ENCODE peak calls at places on chromosomes 13 and 19, in seven cellular contexts. L is tibial nerve, J is mammary epithelial cell, C is cardiac muscle cell, Q is body of pancreas, Y is fibroblast of pulmonary artery, I is lower leg skin. E is an unnamed sample.

GRCh38 chr13:100987993-100988392 is 313.4 kb upstream of the TMTC4 start:
- DNase-seq in L (no peak), J (no peak), C (no peak), Q (no peak), Y (peak), I (no peak), E (no peak)

GRCh38 chr13:51643114-51643881 is 59.0 kb downstream of the WDFY2 start:
- DNase-seq in L (no peak), J (peak), C (peak), Q (no peak), Y (peak), I (no peak), E (no peak)

GRCh38 chr13:24033527-24034302 is 126.8 kb upstream of the SPATA13 start:
- DNase-seq in L (no peak), J (no peak), C (peak), Q (peak), Y (peak), I (no peak), E (no peak)

GRCh38 chr19:18446145-18446810 is 8.3 kb upstream of the ISYNA1 start:
- DNase-seq in L (no peak), J (no peak), C (no peak), Q (no peak), Y (no peak), I (no peak), E (no peak)

GRCh38 chr19:31352782-31353651 is 3.8 kb upstream of the TSHZ3 start:
- DNase-seq in L (no peak), J (no peak), C (no peak), Q (no peak), Y (no peak), I (no peak), E (no peak)

GRCh38 chr19:13079542-13079986 is 23.1 kb downstream of the LYL1 start:
- DNase-seq in L (no peak), J (no peak), C (peak), Q (no peak), Y (peak), I (no peak), E (no peak)

GRCh38 chr19:10142701-10143375 is 23.1 kb upstream of the EIF3G start:
- DNase-seq in L (no peak), J (no peak), C (no peak), Q (no peak), Y (no peak), I (no peak), E (no peak)

GRCh38 chr13:75482070-75482819 is at the start of gene TBC1D4:
- DNase-seq in L (peak), J (peak), C (peak), Q (peak), Y (peak), I (peak), E (peak)

GRCh38 chr19:38693380-38694223 is 46.2 kb downstream of the ACTN4 start:
- DNase-seq in L (no peak), J (peak), C (peak), Q (peak), Y (peak), I (no peak), E (no peak)

GRCh38 chr19:48683349-48683748 is 10.5 kb upstream of the NTN5 start:
- DNase-seq in L (no peak), J (no peak), C (peak), Q (peak), Y (peak), I (no peak), E (no peak)

GRCh38 chr13:63625869-63626268 is 2210.2 kb upstream of the PCDH20 start:
- DNase-seq in L (no peak), J (no peak), C (no peak), Q (no peak), Y (peak), I (no peak), E (no peak)

GRCh38 chr19:42140125-42140754 is 8.0 kb upstream of the POU2F2 start:
- DNase-seq in L (no peak), J (peak), C (peak), Q (peak), Y (peak), I (peak), E (peak)

GRCh38 chr13:98912846-98913245 is 65.0 kb downstream of the DOCK9 start:
- DNase-seq in L (no peak), J (no peak), C (no peak), Q (no peak), Y (no peak), I (no peak), E (no peak)

GRCh38 chr13:113555141-113555540 is 29.4 kb upstream of the TFDP1 start:
- DNase-seq in L (no peak), J (no peak), C (no peak), Q (no peak), Y (no peak), I (peak), E (no peak)

GRCh38 chr19:29815231-29815630 is 3.4 kb downstream of the CCNE1 start:
- DNase-seq in L (no peak), J (no peak), C (no peak), Q (no peak), Y (no peak), I (no peak), E (no peak)

GRCh38 chr13:44816701-44817684 is 172.3 kb downstream of the NUFIP1 start:
- DNase-seq in L (no peak), J (peak), C (peak), Q (no peak), Y (peak), I (no peak), E (no peak)

GRCh38 chr13:97030705-97031452 is 36.6 kb upstream of the OXGR1 start:
- DNase-seq in L (no peak), J (peak), C (peak), Q (no peak), Y (peak), I (no peak), E (no peak)

GRCh38 chr13:51681037-51681678 is 96.9 kb downstream of the WDFY2 start:
- DNase-seq in L (no peak), J (peak), C (peak), Q (no peak), Y (peak), I (no peak), E (no peak)

GRCh38 chr13:26867451-26868067 is 107.0 kb upstream of the GPR12 start:
- DNase-seq in L (no peak), J (peak), C (peak), Q (no peak), Y (peak), I (no peak), E (no peak)

GRCh38 chr13:89746554-89746953 is 1600.9 kb upstream of the MIR17HG start:
- DNase-seq in L (no peak), J (no peak), C (peak), Q (no peak), Y (no peak), I (no peak), E (no peak)

GRCh38 chr19:31253816-31254551 is 95.3 kb downstream of the TSHZ3 start:
- DNase-seq in L (no peak), J (peak), C (peak), Q (no peak), Y (peak), I (no peak), E (no peak)

GRCh38 chr19:29269641-29270040 is 56.7 kb upstream of the UQCRFS1 start:
- DNase-seq in L (no peak), J (no peak), C (no peak), Q (no peak), Y (no peak), I (no peak), E (no peak)

GRCh38 chr13:78589206-78589605 is 14.1 kb downstream of the POU4F1 start:
- DNase-seq in L (no peak), J (peak), C (peak), Q (no peak), Y (peak), I (no peak), E (no peak)

GRCh38 chr19:56566904-56567273 is 379 bp upstream of the ZNF470 start:
- DNase-seq in L (no peak), J (no peak), C (peak), Q (peak), Y (no peak), I (peak), E (peak)

GRCh38 chr13:46324976-46325375 is 62.1 kb downstream of the RUBCNL start:
- DNase-seq in L (no peak), J (peak), C (peak), Q (no peak), Y (peak), I (no peak), E (no peak)

GRCh38 chr19:918481-919156 is 1.5 kb downstream of the KISS1R start:
- DNase-seq in L (no peak), J (no peak), C (no peak), Q (no peak), Y (no peak), I (no peak), E (no peak)

GRCh38 chr19:33054623-33055022 is 10.1 kb downstream of the RHPN2 start:
- DNase-seq in L (no peak), J (peak), C (no peak), Q (peak), Y (no peak), I (peak), E (no peak)

GRCh38 chr19:42121666-42122069 is 10.6 kb downstream of the POU2F2 start:
- DNase-seq in L (no peak), J (peak), C (peak), Q (no peak), Y (peak), I (no peak), E (peak)

GRCh38 chr13:31794452-31794851 is 55.1 kb downstream of the RXFP2 start:
- DNase-seq in L (no peak), J (no peak), C (peak), Q (no peak), Y (peak), I (peak), E (no peak)

GRCh38 chr19:35755550-35756371 is 1.1 kb downstream of the HSPB6 start:
- DNase-seq in L (peak), J (no peak), C (peak), Q (peak), Y (peak), I (peak), E (peak)

GRCh38 chr13:98214707-98215106 is 37.6 kb upstream of the RNF113B start:
- DNase-seq in L (no peak), J (peak), C (no peak), Q (peak), Y (no peak), I (peak), E (no peak)

GRCh38 chr19:7492142-7493055 is 3.6 kb upstream of the PEX11G start:
- DNase-seq in L (no peak), J (peak), C (peak), Q (no peak), Y (peak), I (no peak), E (no peak)

GRCh38 chr13:106513025-106513424 is 22.4 kb downstream of the EFNB2 start:
- DNase-seq in L (no peak), J (peak), C (peak), Q (no peak), Y (peak), I (no peak), E (no peak)

GRCh38 chr13:49517461-49517860 is 21.7 kb downstream of the PHF11 start:
- DNase-seq in L (no peak), J (no peak), C (peak), Q (no peak), Y (no peak), I (no peak), E (no peak)

GRCh38 chr19:24177686-24178085 is 90.7 kb downstream of the ZNF254 start:
- DNase-seq in L (no peak), J (no peak), C (no peak), Q (no peak), Y (no peak), I (no peak), E (no peak)

GRCh38 chr19:30373593-30373992 is 1.4 kb downstream of the ZNF536 start:
- DNase-seq in L (no peak), J (no peak), C (no peak), Q (no peak), Y (no peak), I (no peak), E (no peak)

GRCh38 chr13:42078113-42078769 is 29.8 kb downstream of the DGKH start:
- DNase-seq in L (no peak), J (no peak), C (no peak), Q (no peak), Y (no peak), I (no peak), E (no peak)

GRCh38 chr19:42271045-42271419 is 2.0 kb downstream of the CIC start:
- DNase-seq in L (no peak), J (no peak), C (no peak), Q (peak), Y (no peak), I (no peak), E (no peak)

GRCh38 chr19:47019431-47020041 is at the start of gene NPAS1:
- DNase-seq in L (no peak), J (no peak), C (no peak), Q (no peak), Y (no peak), I (no peak), E (no peak)

GRCh38 chr19:47018923-47019322 is 714 bp upstream of the NPAS1 start:
- DNase-seq in L (no peak), J (no peak), C (no peak), Q (no peak), Y (no peak), I (no peak), E (no peak)

GRCh38 chr19:47021536-47022139 is 2.0 kb downstream of the NPAS1 start:
- DNase-seq in L (no peak), J (no peak), C (no peak), Q (no peak), Y (no peak), I (no peak), E (no peak)

GRCh38 chr19:47020992-47021496 is 1.4 kb downstream of the NPAS1 start:
- DNase-seq in L (no peak), J (no peak), C (peak), Q (no peak), Y (peak), I (no peak), E (no peak)

GRCh38 chr19:47020132-47020805 is 632 bp downstream of the NPAS1 start:
- DNase-seq in L (no peak), J (no peak), C (no peak), Q (no peak), Y (no peak), I (no peak), E (no peak)
- H3K4me3 ChIP-seq in L (peak), J (no peak), C (peak), Q (no peak), Y (peak), I (no peak), E (peak)

DNA sequence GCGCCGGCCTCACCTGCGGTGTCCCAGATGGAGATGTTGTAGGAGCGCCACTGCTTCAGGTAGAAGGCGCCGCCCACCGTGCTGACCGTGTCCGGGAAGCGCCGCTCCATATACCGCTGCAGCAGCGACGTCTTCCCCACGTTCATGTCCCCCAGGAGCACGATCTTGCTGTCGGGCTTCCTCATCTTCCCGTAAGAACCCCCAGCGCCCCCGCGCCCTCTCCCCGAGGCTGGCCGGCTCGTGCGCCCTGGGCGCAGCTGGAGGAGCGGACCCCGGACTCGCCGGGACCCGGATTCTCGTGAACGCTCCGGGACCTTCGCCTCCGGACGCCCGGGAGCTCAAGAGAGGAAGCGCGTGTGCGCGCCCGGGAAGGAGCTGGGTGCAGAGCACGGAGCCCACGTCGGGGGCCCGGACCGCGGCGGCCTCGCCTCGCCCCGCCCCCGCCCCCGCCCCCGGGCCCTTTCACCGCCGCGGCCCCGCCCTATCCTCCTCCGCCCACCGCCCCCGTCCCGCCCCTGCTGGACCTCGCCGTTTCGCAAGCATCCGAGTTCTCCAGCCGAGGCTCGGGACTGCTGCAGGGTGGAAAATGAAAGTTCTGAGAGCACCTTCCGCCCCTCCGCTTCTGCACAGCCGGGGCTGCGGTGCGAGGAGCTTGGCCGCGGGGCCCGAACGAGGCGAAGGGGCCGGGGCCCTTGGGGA is at the start of gene RAB20:
- DNase-seq in L (peak), J (peak), C (peak), Q (peak), Y (peak), I (peak), E (peak)
- H3K4me3 ChIP-seq in L (peak), J (peak), C (peak), Q (peak), Y (peak), I (peak), E (peak)

GRCh38 chr19:54431255-54431838 is 16.1 kb downstream of the TTYH1 start:
- DNase-seq in L (no peak), J (peak), C (peak), Q (peak), Y (peak), I (no peak), E (no peak)
- H3K4me3 ChIP-seq in L (peak), J (no peak), C (peak), Q (no peak), Y (no peak), I (no peak), E (no peak)

GRCh38 chr13:74064805-74065204 is 69.4 kb downstream of the KLF12 start:
- DNase-seq in L (no peak), J (no peak), C (no peak), Q (no peak), Y (no peak), I (no peak), E (no peak)

GRCh38 chr13:74062933-74063332 is 71.3 kb downstream of the KLF12 start:
- DNase-seq in L (no peak), J (no peak), C (peak), Q (peak), Y (peak), I (no peak), E (peak)

GRCh38 chr13:74061939-74062595 is 72.1 kb downstream of the KLF12 start:
- DNase-seq in L (no peak), J (no peak), C (peak), Q (no peak), Y (peak), I (no peak), E (no peak)

GRCh38 chr13:74066937-74067336 is 67.3 kb downstream of the KLF12 start:
- DNase-seq in L (no peak), J (no peak), C (peak), Q (no peak), Y (no peak), I (no peak), E (no peak)

GRCh38 chr13:74063533-74064100 is 70.6 kb downstream of the KLF12 start:
- DNase-seq in L (no peak), J (no peak), C (no peak), Q (no peak), Y (no peak), I (no peak), E (no peak)
- H3K4me3 ChIP-seq in L (no peak), J (no peak), C (no peak), Q (no peak), Y (no peak), I (no peak), E (peak)